ENCODE peak calls at places on chromosomes 12 and 14, in four cellular contexts. One of them, this sample, is unnamed.

GRCh38 chr14:75022655-75023054 is 19.9 kb downstream of the EIF2B2 start:
- DNase-seq in AG04450: no peak
- DNase-seq in effector memory CD4-positive, alpha-beta T cell: no peak
- DNase-seq in cardiac muscle cell: no peak
- DNase-seq in this sample: no peak

GRCh38 chr14:91350813-91351507 is 66.7 kb downstream of the CCDC88C start:
- DNase-seq in AG04450: no peak
- DNase-seq in effector memory CD4-positive, alpha-beta T cell: peak
- DNase-seq in cardiac muscle cell: no peak
- DNase-seq in this sample: no peak

GRCh38 chr14:94748667-94749347 is 21.1 kb downstream of the GSC start:
- DNase-seq in AG04450: no peak
- DNase-seq in effector memory CD4-positive, alpha-beta T cell: no peak
- DNase-seq in cardiac muscle cell: no peak
- DNase-seq in this sample: no peak

GRCh38 chr12:109999983-110000505 is 814 bp downstream of the ANKRD13A start:
- DNase-seq in AG04450: no peak
- DNase-seq in effector memory CD4-positive, alpha-beta T cell: no peak
- DNase-seq in cardiac muscle cell: peak
- DNase-seq in this sample: no peak

GRCh38 chr12:46915082-46915481 is 89.3 kb upstream of the SLC38A4 start:
- DNase-seq in AG04450: peak
- DNase-seq in effector memory CD4-positive, alpha-beta T cell: no peak
- DNase-seq in cardiac muscle cell: peak
- DNase-seq in this sample: peak

GRCh38 chr14:64074961-64075619 is 219.1 kb downstream of the ESR2 start:
- DNase-seq in AG04450: no peak
- DNase-seq in effector memory CD4-positive, alpha-beta T cell: no peak
- DNase-seq in cardiac muscle cell: peak
- DNase-seq in this sample: no peak

GRCh38 chr14:104364830-104365229 is 214.7 kb upstream of the C14orf180 start:
- DNase-seq in AG04450: no peak
- DNase-seq in effector memory CD4-positive, alpha-beta T cell: no peak
- DNase-seq in cardiac muscle cell: no peak
- DNase-seq in this sample: no peak

GRCh38 chr14:104390941-104391901 is 188.3 kb upstream of the C14orf180 start:
- DNase-seq in AG04450: no peak
- DNase-seq in effector memory CD4-positive, alpha-beta T cell: no peak
- DNase-seq in cardiac muscle cell: no peak
- DNase-seq in this sample: no peak

GRCh38 chr14:34615507-34615906 is 14.4 kb downstream of the SNX6 start:
- DNase-seq in AG04450: no peak
- DNase-seq in effector memory CD4-positive, alpha-beta T cell: no peak
- DNase-seq in cardiac muscle cell: no peak
- DNase-seq in this sample: no peak

GRCh38 chr12:130053641-130054040 is 108.6 kb upstream of the FZD10 start:
- DNase-seq in AG04450: no peak
- DNase-seq in effector memory CD4-positive, alpha-beta T cell: no peak
- DNase-seq in cardiac muscle cell: no peak
- DNase-seq in this sample: no peak

GRCh38 chr12:108394196-108394595 is 55.1 kb upstream of the CMKLR1 start:
- DNase-seq in AG04450: no peak
- DNase-seq in effector memory CD4-positive, alpha-beta T cell: no peak
- DNase-seq in cardiac muscle cell: peak
- DNase-seq in this sample: peak

GRCh38 chr12:31896514-31897039 is 62.6 kb upstream of the RESF1 start:
- DNase-seq in AG04450: no peak
- DNase-seq in effector memory CD4-positive, alpha-beta T cell: peak
- DNase-seq in cardiac muscle cell: peak
- DNase-seq in this sample: no peak

GRCh38 chr12:95723693-95724384 is 66.7 kb downstream of the NTN4 start:
- DNase-seq in AG04450: no peak
- DNase-seq in effector memory CD4-positive, alpha-beta T cell: no peak
- DNase-seq in cardiac muscle cell: no peak
- DNase-seq in this sample: no peak

DNA sequence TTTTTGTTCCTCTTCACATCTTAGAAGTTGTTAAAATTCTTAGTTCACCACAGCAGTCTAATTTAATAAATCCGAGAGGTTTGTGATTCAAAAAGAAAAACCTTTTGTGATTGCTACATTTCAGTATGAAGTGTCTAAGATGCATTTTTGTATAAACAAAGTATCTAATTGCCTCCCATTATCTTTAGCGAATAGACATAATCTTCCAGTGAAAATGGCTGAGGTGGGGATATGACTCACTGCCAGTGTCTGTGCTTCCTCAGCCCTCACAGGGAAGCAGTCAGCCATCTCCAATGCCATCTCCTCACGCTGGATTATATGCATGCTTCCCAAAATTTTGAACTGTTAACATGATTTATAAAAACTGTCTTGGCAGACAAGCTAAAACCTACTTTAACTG is 7.6 kb downstream of the GCH1 start:
- DNase-seq in AG04450: no peak
- DNase-seq in effector memory CD4-positive, alpha-beta T cell: no peak
- DNase-seq in cardiac muscle cell: peak
- DNase-seq in this sample: no peak
- H3K4me3 ChIP-seq in AG04450: no peak
- H3K4me3 ChIP-seq in effector memory CD4-positive, alpha-beta T cell: no peak
- H3K4me3 ChIP-seq in cardiac muscle cell: no peak
- H3K4me3 ChIP-seq in this sample: no peak

DNA sequence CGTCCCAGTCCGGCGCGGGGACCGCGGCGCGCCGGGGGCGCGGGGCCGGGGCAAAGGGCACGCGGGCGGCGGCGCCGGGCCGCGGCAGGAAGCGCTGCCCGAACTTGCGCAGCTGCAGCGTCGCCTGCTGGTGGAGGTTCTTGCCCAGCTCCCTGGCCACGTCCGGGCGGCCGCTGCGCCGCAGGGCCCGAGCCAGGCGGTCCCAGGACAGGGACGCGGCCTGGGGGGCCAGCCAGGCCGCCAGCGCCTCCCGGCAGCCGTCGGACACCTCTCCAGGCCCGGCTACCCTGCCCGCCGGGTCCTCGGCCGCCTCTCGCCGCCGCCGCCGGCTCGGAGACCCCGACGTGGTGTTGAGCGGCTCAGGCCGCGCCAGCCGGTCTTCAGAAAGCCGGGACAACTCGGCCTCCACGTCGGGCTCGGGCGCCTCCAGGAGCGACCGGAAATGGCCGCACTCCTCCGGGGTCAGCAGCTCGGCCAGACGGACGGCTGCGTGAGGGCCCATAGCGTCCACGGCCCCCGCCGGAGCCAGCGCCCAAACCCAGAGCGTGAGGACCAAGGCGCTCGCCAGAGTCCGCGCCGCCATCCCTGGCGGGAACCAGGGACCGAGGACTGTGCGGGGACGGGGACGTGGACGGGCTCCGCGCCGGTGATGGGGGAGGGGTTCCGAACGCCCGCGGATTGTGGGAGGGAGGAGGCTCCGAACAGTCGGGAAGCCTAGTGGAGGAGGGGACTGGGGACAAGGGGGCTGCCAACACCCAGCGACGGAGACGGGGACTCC is 34.0 kb downstream of the FIGNL2 start:
- DNase-seq in AG04450: peak
- DNase-seq in effector memory CD4-positive, alpha-beta T cell: peak
- DNase-seq in cardiac muscle cell: peak
- DNase-seq in this sample: no peak
- H3K4me3 ChIP-seq in AG04450: peak
- H3K4me3 ChIP-seq in effector memory CD4-positive, alpha-beta T cell: peak
- H3K4me3 ChIP-seq in cardiac muscle cell: peak
- H3K4me3 ChIP-seq in this sample: peak

GRCh38 chr14:22475381-22475780 is 113.6 kb downstream of the DAD1 start:
- DNase-seq in AG04450: no peak
- DNase-seq in effector memory CD4-positive, alpha-beta T cell: no peak
- DNase-seq in cardiac muscle cell: no peak
- DNase-seq in this sample: no peak
- H3K4me3 ChIP-seq in AG04450: no peak
- H3K4me3 ChIP-seq in effector memory CD4-positive, alpha-beta T cell: no peak
- H3K4me3 ChIP-seq in cardiac muscle cell: no peak
- H3K4me3 ChIP-seq in this sample: no peak

GRCh38 chr12:54390668-54391551 is 6.4 kb upstream of the ZNF385A start:
- DNase-seq in AG04450: no peak
- DNase-seq in effector memory CD4-positive, alpha-beta T cell: peak
- DNase-seq in cardiac muscle cell: no peak
- DNase-seq in this sample: no peak
- H3K4me3 ChIP-seq in AG04450: no peak
- H3K4me3 ChIP-seq in effector memory CD4-positive, alpha-beta T cell: peak
- H3K4me3 ChIP-seq in cardiac muscle cell: peak
- H3K4me3 ChIP-seq in this sample: peak

GRCh38 chr12:8662592-8662991 is at the start of gene MFAP5:
- DNase-seq in AG04450: no peak
- DNase-seq in effector memory CD4-positive, alpha-beta T cell: no peak
- DNase-seq in cardiac muscle cell: peak
- DNase-seq in this sample: no peak
- H3K4me3 ChIP-seq in AG04450: no peak
- H3K4me3 ChIP-seq in effector memory CD4-positive, alpha-beta T cell: no peak
- H3K4me3 ChIP-seq in cardiac muscle cell: no peak
- H3K4me3 ChIP-seq in this sample: no peak

GRCh38 chr12:916712-917445 is 32.6 kb downstream of the RAD52 start:
- DNase-seq in AG04450: no peak
- DNase-seq in effector memory CD4-positive, alpha-beta T cell: no peak
- DNase-seq in cardiac muscle cell: no peak
- DNase-seq in this sample: no peak
- H3K4me3 ChIP-seq in AG04450: no peak
- H3K4me3 ChIP-seq in effector memory CD4-positive, alpha-beta T cell: no peak
- H3K4me3 ChIP-seq in cardiac muscle cell: no peak
- H3K4me3 ChIP-seq in this sample: no peak

GRCh38 chr12:12609692-12610091 is 2.0 kb upstream of the CREBL2 start:
- DNase-seq in AG04450: no peak
- DNase-seq in effector memory CD4-positive, alpha-beta T cell: no peak
- DNase-seq in cardiac muscle cell: no peak
- DNase-seq in this sample: no peak

GRCh38 chr12:12608557-12608957 is 3.1 kb upstream of the CREBL2 start:
- DNase-seq in AG04450: no peak
- DNase-seq in effector memory CD4-positive, alpha-beta T cell: no peak
- DNase-seq in cardiac muscle cell: peak
- DNase-seq in this sample: no peak

GRCh38 chr12:12612403-12612802 is 727 bp downstream of the CREBL2 start:
- DNase-seq in AG04450: peak
- DNase-seq in effector memory CD4-positive, alpha-beta T cell: no peak
- DNase-seq in cardiac muscle cell: peak
- DNase-seq in this sample: peak

GRCh38 chr12:12611512-12612306 is at the start of gene CREBL2:
- DNase-seq in AG04450: peak
- DNase-seq in effector memory CD4-positive, alpha-beta T cell: peak
- DNase-seq in cardiac muscle cell: peak
- DNase-seq in this sample: peak

GRCh38 chr12:12610711-12611110 is 965 bp upstream of the CREBL2 start:
- DNase-seq in AG04450: no peak
- DNase-seq in effector memory CD4-positive, alpha-beta T cell: no peak
- DNase-seq in cardiac muscle cell: no peak
- DNase-seq in this sample: no peak
- H3K4me3 ChIP-seq in AG04450: peak
- H3K4me3 ChIP-seq in effector memory CD4-positive, alpha-beta T cell: peak
- H3K4me3 ChIP-seq in cardiac muscle cell: no peak
- H3K4me3 ChIP-seq in this sample: no peak